ENCODE peak calls at places on chromosomes 1 and 21, in four cellular contexts. F is pancreas; L is posterior cingulate gyrus; N is effector memory CD8-positive, alpha-beta T cell. U is an unnamed sample.

GRCh38 chr1:15028117-15028516 is 125.4 kb upstream of the TMEM51 start:
- DNase-seq in F (peak), L (peak), N (no peak), U (no peak)

GRCh38 chr1:15965228-15965767 is 10.6 kb downstream of the ZBTB17 start:
- DNase-seq in F (no peak), L (peak), N (no peak), U (no peak)

GRCh38 chr1:22812092-22812880 is 101.6 kb downstream of the EPHB2 start:
- DNase-seq in F (no peak), L (peak), N (no peak), U (no peak)

GRCh38 chr1:27342778-27343638 is 1.2 kb downstream of the SYTL1 start:
- DNase-seq in F (peak), L (peak), N (peak), U (no peak)

GRCh38 chr1:156126043-156126700 is 11.7 kb downstream of the LMNA start:
- DNase-seq in F (peak), L (peak), N (peak), U (no peak)

GRCh38 chr1:213131851-213132655 is 81.0 kb downstream of the RPS6KC1 start:
- DNase-seq in F (no peak), L (no peak), N (no peak), U (no peak)

GRCh38 chr1:155646307-155646706 is 36.3 kb downstream of the MSTO1 start:
- DNase-seq in F (no peak), L (no peak), N (no peak), U (no peak)

GRCh38 chr1:174397261-174397660 is 50.5 kb upstream of the GPR52 start:
- DNase-seq in F (no peak), L (no peak), N (no peak), U (no peak)

GRCh38 chr1:91831132-91831930 is 54.6 kb downstream of the TGFBR3 start:
- DNase-seq in F (no peak), L (no peak), N (no peak), U (no peak)

GRCh38 chr1:97711858-97712257 is 209.0 kb downstream of the DPYD start:
- DNase-seq in F (no peak), L (no peak), N (no peak), U (no peak)

GRCh38 chr21:32306021-32306780 is 7.5 kb downstream of the MRAP start:
- DNase-seq in F (no peak), L (peak), N (no peak), U (peak)

GRCh38 chr1:26922901-26923300 is 1.4 kb downstream of the NUDC start:
- DNase-seq in F (no peak), L (peak), N (no peak), U (no peak)

GRCh38 chr1:203142684-203143408 is 15.3 kb downstream of the ADORA1 start:
- DNase-seq in F (no peak), L (peak), N (no peak), U (no peak)

U was measured in vagina.